ENCODE peak calls at places on chromosomes 11 and 22, in eight cellular contexts. K is body of pancreas; I is CD8-positive, alpha-beta T cell; R is endodermal cell; D is AG09319; T is heart right ventricle; A is fibroblast of mammary gland; E is nephron progenitor cell. O is an unnamed sample.

GRCh38 chr22:36056980-36057379 is 28.4 kb upstream of the RBFOX2 start:
- DNase-seq in R (no peak), A (peak), K (no peak), E (no peak), D (no peak), T (no peak), I (no peak), O (no peak)

GRCh38 chr11:75450826-75451783 is 18.1 kb upstream of the KLHL35 start:
- DNase-seq in R (peak), D (no peak), I (no peak), T (no peak), A (no peak), K (no peak), E (peak), O (peak)

GRCh38 chr11:72693271-72693968 is 19.2 kb upstream of the PDE2A start:
- DNase-seq in T (no peak), A (no peak), R (peak), D (no peak), K (no peak), I (no peak), E (no peak), O (no peak)

GRCh38 chr22:45305456-45306065 is 4.2 kb upstream of the FAM118A start:
- DNase-seq in K (no peak), E (no peak), T (no peak), A (no peak), I (no peak), R (no peak), D (no peak), O (no peak)

GRCh38 chr11:34792143-34792542 is 124.0 kb downstream of the APIP start:
- DNase-seq in A (no peak), R (peak), T (no peak), K (no peak), D (no peak), I (no peak), E (no peak), O (no peak)

GRCh38 chr11:7467652-7468051 is 17.7 kb upstream of the OLFML1 start:
- DNase-seq in E (no peak), R (no peak), D (no peak), A (no peak), K (no peak), I (no peak), T (no peak), O (peak)

GRCh38 chr22:37121887-37122591 is 12.5 kb upstream of the TMPRSS6 start:
- DNase-seq in R (peak), I (peak), D (no peak), E (no peak), A (peak), K (no peak), T (no peak), O (peak)

GRCh38 chr11:102268083-102268984 is 49.0 kb upstream of the BIRC3 start:
- DNase-seq in T (peak), D (peak), A (peak), E (peak), K (peak), I (peak), R (peak), O (peak)

GRCh38 chr11:12783765-12784164 is 109.5 kb downstream of the TEAD1 start:
- DNase-seq in D (no peak), A (no peak), I (no peak), R (no peak), K (no peak), E (no peak), T (no peak), O (no peak)

GRCh38 chr11:68677432-68677831 is 6.9 kb upstream of the GAL start:
- DNase-seq in E (no peak), D (peak), T (peak), R (peak), I (no peak), A (peak), K (peak), O (no peak)

GRCh38 chr11:123194308-123195181 is 503 bp downstream of the CLMP start:
- DNase-seq in D (no peak), R (peak), T (no peak), K (no peak), I (no peak), E (peak), A (peak), O (peak)

GRCh38 chr22:44549021-44549420 is 51.0 kb upstream of the RTL6 start:
- DNase-seq in A (no peak), T (no peak), D (no peak), R (peak), I (no peak), K (no peak), E (no peak), O (no peak)

GRCh38 chr11:34809191-34810106 is 106.7 kb downstream of the APIP start:
- DNase-seq in K (no peak), I (no peak), R (no peak), T (no peak), E (no peak), A (no peak), D (no peak), O (no peak)

GRCh38 chr11:43943931-43944751 is 1.7 kb downstream of the C11orf96 start:
- DNase-seq in A (no peak), E (peak), T (no peak), K (no peak), R (peak), D (no peak), I (no peak), O (no peak)

GRCh38 chr11:105202422-105202821 is 62.9 kb upstream of the CARD18 start:
- DNase-seq in K (no peak), E (no peak), T (no peak), R (no peak), I (no peak), D (no peak), A (no peak), O (no peak)

GRCh38 chr11:43693731-43694130 is 13.2 kb downstream of the HSD17B12 start:
- DNase-seq in E (no peak), K (no peak), R (no peak), T (no peak), I (no peak), A (no peak), D (no peak), O (no peak)

GRCh38 chr22:34111210-34111824 is 191.0 kb upstream of the LARGE1 start:
- DNase-seq in R (peak), I (no peak), A (peak), K (peak), D (no peak), T (peak), E (peak), O (peak)

GRCh38 chr11:19519912-19520641 is 192.6 kb upstream of the NAV2 start:
- DNase-seq in D (no peak), I (no peak), K (no peak), R (no peak), E (peak), A (no peak), T (peak), O (no peak)

GRCh38 chr22:20315337-20316216 is 4.3 kb downstream of the DGCR6L start:
- DNase-seq in D (no peak), K (no peak), I (no peak), A (no peak), E (no peak), T (no peak), R (peak), O (no peak)

GRCh38 chr11:33187851-33188722 is 26.8 kb upstream of the CSTF3 start:
- DNase-seq in E (no peak), R (no peak), D (no peak), I (no peak), T (no peak), A (no peak), K (no peak), O (no peak)

GRCh38 chr11:16867097-16867496 is 128.7 kb downstream of the C11orf58 start:
- DNase-seq in K (no peak), R (peak), A (no peak), I (no peak), T (no peak), D (no peak), E (no peak), O (no peak)

GRCh38 chr11:8192016-8192895 is 23.4 kb upstream of the RIC3 start:
- DNase-seq in K (peak), A (peak), D (peak), R (peak), I (peak), E (peak), T (peak), O (peak)

GRCh38 chr11:82606738-82607137 is 126.9 kb downstream of the FAM181B start:
- DNase-seq in R (no peak), I (no peak), K (no peak), A (no peak), D (no peak), E (no peak), T (no peak), O (no peak)

GRCh38 chr11:32895471-32895870 is 2.9 kb downstream of the QSER1 start:
- DNase-seq in K (no peak), I (no peak), E (no peak), T (no peak), R (no peak), D (no peak), A (no peak), O (no peak)

GRCh38 chr22:28105988-28106387 is 186.9 kb upstream of the PITPNB start:
- DNase-seq in T (no peak), I (no peak), D (no peak), A (no peak), E (peak), K (no peak), R (no peak), O (no peak)

GRCh38 chr11:65491614-65492386 is 7.0 kb upstream of the MALAT1 start:
- DNase-seq in D (peak), T (peak), K (peak), A (peak), E (peak), R (peak), I (no peak), O (no peak)

GRCh38 chr11:41051919-41052630 is 407.4 kb downstream of the LRRC4C start:
- DNase-seq in R (no peak), K (no peak), T (no peak), E (no peak), I (no peak), D (no peak), A (no peak), O (no peak)

GRCh38 chr11:69209936-69210659 is 54.4 kb downstream of the SMIM38 start:
- DNase-seq in I (no peak), T (no peak), E (no peak), A (no peak), D (no peak), K (peak), R (peak), O (peak)

DNA sequence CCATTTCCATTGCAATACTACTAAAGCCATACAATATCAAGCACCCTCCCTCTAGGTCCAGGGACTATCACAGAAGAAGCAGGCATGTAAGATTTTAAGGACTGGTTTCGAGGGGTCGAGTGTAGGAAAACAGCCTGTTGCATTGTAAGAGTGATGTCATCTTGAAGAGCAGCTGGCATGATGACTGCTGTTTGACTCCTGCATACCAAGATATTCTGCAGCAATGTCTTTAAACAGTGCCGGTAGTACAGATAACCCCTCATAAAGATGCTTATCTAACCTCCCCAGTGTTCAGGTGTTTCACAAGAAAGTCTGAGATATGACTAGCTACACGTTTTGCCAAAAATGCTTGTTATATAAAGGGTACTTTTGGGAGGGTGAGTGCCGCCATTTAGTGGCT is 11.9 kb downstream of the FAM111A start:
- DNase-seq in E (no peak), K (no peak), I (no peak), A (no peak), D (no peak), T (no peak), R (no peak), O (no peak)
- TF ChIP-seq CTCF in E (no peak), K (no peak), I (no peak), A (no peak), D (no peak), T (no peak), R (no peak), O (no peak)

GRCh38 chr22:22200569-22201184 is 43.9 kb upstream of the VPREB1 start:
- DNase-seq in R (no peak), A (no peak), T (no peak), E (no peak), K (no peak), D (no peak), I (no peak), O (no peak)

GRCh38 chr22:22203048-22203971 is 41.3 kb upstream of the VPREB1 start:
- DNase-seq in A (no peak), E (no peak), I (no peak), T (no peak), K (no peak), D (no peak), R (no peak), O (no peak)

GRCh38 chr22:22199634-22200033 is 45.0 kb upstream of the VPREB1 start:
- DNase-seq in E (no peak), D (no peak), A (no peak), K (no peak), I (no peak), R (no peak), T (no peak), O (no peak)

GRCh38 chr22:22201925-22202343 is 42.7 kb upstream of the VPREB1 start:
- DNase-seq in K (no peak), A (no peak), D (no peak), T (no peak), I (no peak), R (no peak), E (no peak), O (no peak)

GRCh38 chr22:22201185-22201924 is 43.2 kb upstream of the VPREB1 start:
- DNase-seq in E (no peak), K (peak), D (no peak), I (no peak), A (peak), T (no peak), R (peak), O (peak)
- TF ChIP-seq CTCF in E (peak), K (no peak), D (peak), I (no peak), A (peak), T (peak), R (peak), O (peak)

DNA sequence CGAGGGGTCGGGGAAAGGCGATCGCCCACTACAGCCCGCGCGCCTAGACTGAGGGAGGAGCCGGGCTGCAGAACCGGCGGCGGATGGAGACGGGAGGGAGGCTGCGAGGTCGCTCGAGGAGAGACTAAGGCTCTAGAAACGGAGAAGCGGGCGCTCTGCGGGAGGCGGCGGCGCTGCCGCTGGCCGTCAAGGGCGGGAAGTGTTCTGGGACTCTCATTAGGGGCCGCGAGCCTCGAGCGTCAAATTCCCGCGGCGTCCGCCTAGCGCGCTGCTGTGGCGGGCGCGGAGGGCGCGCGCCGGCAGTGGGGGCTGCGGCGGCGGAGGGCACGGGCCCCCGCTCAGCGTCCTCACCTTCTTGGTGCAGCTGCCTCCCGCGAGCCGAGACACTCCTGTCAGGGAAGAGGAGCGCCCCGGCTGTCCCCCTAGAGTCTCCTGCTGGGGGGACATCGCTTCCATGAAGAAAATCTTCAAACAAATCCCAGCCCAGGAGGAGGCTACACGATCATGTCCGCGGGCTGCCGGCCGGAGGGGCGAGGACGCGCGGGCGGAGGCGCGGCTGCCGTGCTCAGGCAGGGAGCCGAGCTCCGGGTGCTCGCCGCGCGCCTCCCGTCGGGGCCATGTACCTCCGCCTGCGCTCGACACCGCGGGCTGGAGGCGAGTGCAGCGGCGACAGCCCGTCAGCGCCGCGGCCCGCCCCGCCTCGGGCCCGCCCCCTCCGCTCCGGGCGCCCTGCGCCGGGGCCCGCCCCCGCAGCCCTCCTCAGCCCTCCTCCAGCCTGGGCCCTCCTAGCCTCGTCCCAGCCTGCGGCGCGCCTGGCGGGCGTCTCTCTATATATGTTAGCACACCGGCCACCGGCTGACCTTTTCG is at the start of gene ARHGAP20:
- DNase-seq in E (peak), R (peak), K (peak), I (no peak), A (peak), T (peak), D (no peak), O (peak)
- TF ChIP-seq CTCF in E (no peak), R (peak), K (no peak), I (no peak), A (no peak), T (no peak), D (no peak), O (no peak)

DNA sequence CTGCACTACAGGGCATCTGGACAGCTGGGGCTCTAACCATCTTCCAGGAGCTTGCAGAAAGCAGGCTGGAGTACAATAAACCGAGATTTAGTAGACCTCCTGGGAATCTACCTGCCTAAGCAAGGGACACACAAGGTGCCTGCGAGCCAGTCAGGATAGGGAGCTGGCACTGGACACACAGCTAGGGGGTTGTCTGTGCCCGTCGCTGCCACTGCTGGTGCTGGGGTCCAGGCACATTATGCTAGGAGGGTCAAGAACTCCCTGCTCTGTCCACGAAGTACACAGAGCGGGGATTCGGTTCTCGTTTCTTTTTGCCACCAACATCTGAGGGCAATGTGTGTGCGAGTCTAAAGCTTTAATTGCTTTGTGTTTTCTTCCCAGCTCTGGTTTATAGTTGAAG is 4.2 kb downstream of the RIC8A start:
- DNase-seq in E (no peak), R (no peak), A (no peak), I (no peak), D (no peak), T (no peak), K (no peak), O (no peak)
- TF ChIP-seq CTCF in E (no peak), R (no peak), A (no peak), I (no peak), D (no peak), T (no peak), K (no peak), O (no peak)

O was measured in GM13976.